ENCODE peak calls at places on chromosomes 12 and 14, in nine cellular contexts. M, F, H, D, L, B, I, G and O are unnamed samples.
A peak's percentile ranks its signal among the peaks of the same experiment; 100 is the strongest.

GRCh38 chr12:92463171-92463570 is 239.6 kb upstream of the PLEKHG7 start:
- DNase-seq in M (no peak), L (no peak), I (no peak), F (no peak), H (no peak), B (no peak), G (no peak), D (no peak), O (no peak)

GRCh38 chr14:41859336-41859735 is 252.7 kb downstream of the LRFN5 start:
- DNase-seq in I (peak; percentile 45), G (no peak), F (no peak), H (no peak), L (no peak), B (no peak), D (no peak), M (no peak), O (no peak)

GRCh38 chr14:50320279-50320678 is 8.2 kb downstream of the DMAC2L start:
- DNase-seq in D (no peak), H (no peak), G (peak; percentile 54), F (no peak), M (no peak), I (peak; percentile 63), B (no peak), L (no peak), O (no peak)

GRCh38 chr14:20477211-20477876 is 8.1 kb downstream of the PNP start:
- DNase-seq in D (peak; percentile 46), H (no peak), B (peak; percentile 76), G (no peak), I (peak; percentile 85), F (no peak), M (no peak), L (peak; percentile 64), O (no peak)

GRCh38 chr12:47651368-47652254 is 54.2 kb downstream of the RPAP3 start:
- DNase-seq in G (peak; percentile 30), D (peak; percentile 31), I (peak; percentile 77), B (peak; percentile 52), M (peak; percentile 35), L (peak; percentile 62), F (peak; percentile 59), H (no peak), O (no peak)

GRCh38 chr12:103140217-103140616 is 182.7 kb downstream of the ASCL1 start:
- DNase-seq in G (no peak), F (no peak), B (no peak), D (no peak), M (no peak), L (no peak), I (no peak), H (no peak), O (no peak)

GRCh38 chr14:104692261-104692938 is 3.0 kb downstream of the INF2 start:
- DNase-seq in L (no peak), B (no peak), M (no peak), F (no peak), D (no peak), I (no peak), H (no peak), G (no peak), O (no peak)

GRCh38 chr12:119072463-119072862 is 91.1 kb downstream of the SRRM4 start:
- DNase-seq in H (no peak), D (no peak), G (no peak), I (no peak), B (no peak), M (no peak), F (no peak), L (no peak), O (no peak)

GRCh38 chr14:55123101-55123500 is 6.0 kb upstream of the LGALS3 start:
- DNase-seq in I (peak; percentile 95), M (peak; percentile 56), H (no peak), F (no peak), G (no peak), D (no peak), B (no peak), L (no peak), O (no peak)

GRCh38 chr12:42976620-42977019 is 387.1 kb upstream of the PRICKLE1 start:
- DNase-seq in L (no peak), B (no peak), D (no peak), G (no peak), H (no peak), I (no peak), F (no peak), M (no peak), O (no peak)

GRCh38 chr12:102540856-102541385 is 60.6 kb upstream of the IGF1 start:
- DNase-seq in H (no peak), F (no peak), D (no peak), G (no peak), L (no peak), I (no peak), M (no peak), B (no peak), O (no peak)

GRCh38 chr12:93540506-93540905 is 32.0 kb upstream of the SOCS2 start:
- DNase-seq in I (peak; percentile 26), G (no peak), M (no peak), B (no peak), L (no peak), D (no peak), H (no peak), F (no peak), O (no peak)

GRCh38 chr14:96245710-96246534 is 10.1 kb upstream of the BDKRB1 start:
- DNase-seq in H (no peak), D (no peak), M (no peak), L (no peak), I (no peak), B (no peak), G (peak; percentile 21), F (no peak), O (no peak)

GRCh38 chr12:26112232-26112631 is 12.6 kb downstream of the BHLHE41 start:
- DNase-seq in B (no peak), H (no peak), G (no peak), F (no peak), L (no peak), I (no peak), M (no peak), D (no peak), O (no peak)

GRCh38 chr14:38171197-38171596 is 36.5 kb upstream of the SSTR1 start:
- DNase-seq in H (no peak), D (no peak), F (no peak), B (no peak), L (no peak), M (no peak), I (no peak), G (peak; percentile 6), O (no peak)

GRCh38 chr14:90513151-90514014 is 116.6 kb downstream of the CALM1 start:
- DNase-seq in F (peak; percentile 86), H (no peak), B (no peak), G (peak; percentile 20), I (peak; percentile 47), L (no peak), M (no peak), D (peak; percentile 85), O (no peak)

GRCh38 chr14:71554323-71554722 is 377.9 kb upstream of the RGS6 start:
- DNase-seq in L (no peak), H (no peak), G (no peak), F (no peak), I (no peak), M (no peak), B (no peak), D (no peak), O (no peak)

GRCh38 chr14:61653507-61653906 is 41.8 kb upstream of the HIF1A start:
- DNase-seq in F (no peak), D (no peak), B (no peak), M (no peak), I (peak; percentile 88), G (peak; percentile 55), H (no peak), L (no peak), O (no peak)

DNA sequence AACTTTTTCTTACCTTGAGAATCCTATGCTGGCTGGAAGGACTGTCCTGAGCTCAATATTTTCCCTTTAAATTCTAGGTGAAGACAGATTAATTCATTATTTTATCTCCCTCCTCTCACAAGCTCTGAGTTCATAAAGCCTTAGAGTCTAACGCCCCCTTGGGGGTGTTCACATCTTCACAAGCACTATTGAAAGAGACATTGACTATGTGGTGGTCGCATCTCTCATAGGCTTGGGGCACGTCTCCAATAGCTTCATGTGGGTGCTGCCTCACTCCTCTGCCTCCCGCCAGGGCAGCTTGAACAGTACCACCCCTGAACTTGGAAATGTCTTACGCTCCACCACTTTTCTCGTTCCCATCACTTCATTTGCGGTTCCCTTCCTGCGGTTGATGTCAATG is 106.2 kb downstream of the UNC79 start:
- DNase-seq in F (no peak), D (no peak), G (no peak), L (no peak), H (no peak), M (no peak), I (peak; percentile 0), B (peak; percentile 4), O (no peak)
- TF ChIP-seq CTCF in F (no peak), D (no peak), G (no peak), L (no peak), H (no peak), M (no peak), I (no peak), B (peak; percentile 16), O (no peak)

GRCh38 chr12:123126294-123127144 is 24.4 kb downstream of the PITPNM2 start:
- DNase-seq in B (peak; percentile 92), G (peak; percentile 92), D (no peak), L (no peak), M (peak; percentile 47), H (no peak), F (no peak), I (peak; percentile 98), O (no peak)
- TF ChIP-seq CTCF in B (peak; percentile 48), G (no peak), D (no peak), L (no peak), M (no peak), H (no peak), F (no peak), I (peak; percentile 41), O (no peak)

DNA sequence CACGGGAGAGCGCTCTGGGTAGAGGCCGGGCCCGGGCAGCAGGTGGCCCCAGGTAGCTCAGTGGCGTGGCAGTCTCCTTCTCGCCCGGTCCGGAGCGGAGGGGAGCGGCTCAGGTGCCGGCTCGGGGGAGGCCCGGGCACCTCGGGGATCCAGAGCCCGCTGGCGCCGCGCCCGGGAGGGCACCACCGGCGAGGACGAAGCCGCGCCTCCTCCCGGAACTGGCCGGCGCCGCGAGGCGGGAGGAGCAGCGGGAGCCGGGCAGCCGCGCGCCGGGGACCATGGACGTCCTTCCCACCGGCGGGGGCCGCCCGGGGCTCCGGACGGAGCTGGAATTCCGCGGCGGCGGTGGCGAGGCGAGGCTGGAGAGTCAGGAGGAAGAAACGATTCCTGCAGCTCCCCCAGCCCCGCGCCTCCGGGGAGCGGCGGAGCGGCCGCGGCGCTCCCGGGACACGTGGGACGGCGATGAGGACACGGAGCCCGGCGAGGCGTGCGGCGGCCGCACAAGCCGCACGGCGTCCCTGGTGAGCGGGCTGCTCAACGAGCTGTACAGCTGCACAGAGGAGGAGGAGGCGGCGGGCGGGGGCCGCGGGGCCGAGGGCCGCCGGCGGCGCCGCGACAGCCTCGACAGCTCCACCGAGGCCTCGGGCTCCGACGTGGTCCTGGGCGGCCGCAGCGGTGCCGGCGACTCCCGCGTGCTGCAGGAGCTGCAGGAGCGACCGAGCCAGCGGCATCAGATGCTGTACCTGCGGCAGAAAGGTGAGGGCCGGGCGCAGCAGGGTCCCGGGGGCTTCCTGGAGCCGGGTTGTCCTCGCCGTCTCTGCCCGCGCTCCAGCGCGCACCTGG is 21.5 kb upstream of the GNS start:
- DNase-seq in I (no peak), F (peak; percentile 89), G (peak; percentile 48), L (peak; percentile 77), B (no peak), M (peak; percentile 26), D (peak; percentile 45), H (no peak), O (peak; percentile 26)
- TF ChIP-seq CTCF in I (no peak), F (no peak), G (peak; percentile 8), L (no peak), B (no peak), M (no peak), D (no peak), H (no peak), O (no peak)

GRCh38 chr14:53613404-53614253 is 343.0 kb downstream of the BMP4 start:
- DNase-seq in D (no peak), L (no peak), M (no peak), F (peak; percentile 72), G (peak; percentile 53), H (no peak), I (no peak), B (no peak), O (no peak)
- TF ChIP-seq CTCF in D (no peak), L (no peak), M (no peak), F (no peak), G (no peak), H (no peak), I (no peak), B (no peak), O (no peak)